ENCODE peak calls at places on chromosomes 16 and 17, in seven cellular contexts. D is HS-27A; Z is CD8-positive, alpha-beta T cell; A is AG09319; Y is AG04450; C is stimulated activated CD8-positive, alpha-beta memory T cell treated with anti-CD3 and anti-CD28 coated beads, Interleukin-15, amount 100 ng/mL, for 24 hours; E is HS-5. F is an unnamed sample.

GRCh38 chr16:81480856-81481821 is 36.5 kb downstream of the CMIP start:
- DNase-seq in D (no peak), Z (no peak), A (no peak), Y (no peak), C (no peak), E (no peak), F (no peak)

GRCh38 chr16:19393226-19394074 is 24.2 kb upstream of the TMC5 start:
- DNase-seq in D (no peak), Z (no peak), A (no peak), Y (no peak), C (no peak), E (peak; percentile 36), F (no peak)

GRCh38 chr16:78503501-78504110 is 404.2 kb downstream of the WWOX start:
- DNase-seq in D (no peak), Z (no peak), A (peak; percentile 3), Y (no peak), C (no peak), E (no peak), F (peak; percentile 6)

GRCh38 chr17:9408381-9408780 is 167.2 kb downstream of the STX8 start:
- DNase-seq in D (no peak), Z (no peak), A (no peak), Y (no peak), C (no peak), E (no peak), F (no peak)

GRCh38 chr17:73645050-73645871 is 1.0 kb upstream of the SDK2 start:
- DNase-seq in D (no peak), Z (no peak), A (no peak), Y (no peak), C (no peak), E (no peak), F (no peak)

GRCh38 chr16:31201511-31202401 is 804 bp downstream of the PYCARD start:
- DNase-seq in D (no peak), Z (no peak), A (no peak), Y (no peak), C (no peak), E (no peak), F (no peak)

GRCh38 chr17:11986179-11986938 is 10.9 kb downstream of the ZNF18 start:
- DNase-seq in D (no peak), Z (no peak), A (no peak), Y (no peak), C (no peak), E (no peak), F (no peak)

GRCh38 chr17:66432996-66433556 is 130.7 kb downstream of the PRKCA start:
- DNase-seq in D (no peak), Z (no peak), A (no peak), Y (no peak), C (no peak), E (no peak), F (no peak)

GRCh38 chr17:72121164-72122001 is 563 bp downstream of the SOX9 start:
- DNase-seq in D (no peak), Z (no peak), A (no peak), Y (no peak), C (no peak), E (no peak), F (no peak)

GRCh38 chr17:73551756-73552155 is 92.5 kb downstream of the SDK2 start:
- DNase-seq in D (no peak), Z (no peak), A (no peak), Y (no peak), C (no peak), E (no peak), F (no peak)

GRCh38 chr17:75876190-75876937 is 2.0 kb downstream of the TRIM47 start:
- DNase-seq in D (no peak), Z (peak; percentile 41), A (no peak), Y (no peak), C (peak; percentile 31), E (no peak), F (no peak)

GRCh38 chr16:87447323-87447722 is 45.5 kb downstream of the ZCCHC14 start:
- DNase-seq in D (no peak), Z (no peak), A (peak; percentile 16), Y (peak; percentile 92), C (no peak), E (no peak), F (no peak)

GRCh38 chr17:83174859-83175550 is 95.6 kb downstream of the METRNL start:
- DNase-seq in D (no peak), Z (no peak), A (no peak), Y (no peak), C (no peak), E (no peak), F (no peak)

GRCh38 chr16:57115504-57116182 is 23.3 kb downstream of the CPNE2 start:
- DNase-seq in D (no peak), Z (no peak), A (no peak), Y (no peak), C (no peak), E (no peak), F (no peak)

GRCh38 chr17:55735784-55736405 is 13.2 kb upstream of the TMEM100 start:
- DNase-seq in D (no peak), Z (no peak), A (no peak), Y (no peak), C (no peak), E (peak; percentile 11), F (no peak)

GRCh38 chr17:48483471-48484131 is 47.2 kb downstream of the HOXB1 start:
- DNase-seq in D (peak; percentile 98), Z (no peak), A (peak; percentile 84), Y (peak; percentile 97), C (no peak), E (peak; percentile 99), F (peak; percentile 96)

GRCh38 chr16:76035689-76036088 is 241.5 kb upstream of the CNTNAP4 start:
- DNase-seq in D (no peak), Z (no peak), A (no peak), Y (no peak), C (no peak), E (peak; percentile 2), F (no peak)

GRCh38 chr16:11114366-11115164 is 141.4 kb downstream of the SOCS1 start:
- DNase-seq in D (no peak), Z (no peak), A (no peak), Y (no peak), C (no peak), E (no peak), F (no peak)